ENCODE peak calls at places on chromosomes 5 and 9, in six cellular contexts. N is Peyer's patch, I is A549, S is gastrocnemius medialis, T is adrenal gland, Z is spleen. Q is an unnamed sample.

GRCh38 chr9:134606951-134607733 is 34.5 kb upstream of the COL5A1 start:
- DNase-seq in I (no peak), Z (peak; percentile 38), T (peak; percentile 5), S (no peak), N (peak; percentile 12), Q (no peak)

GRCh38 chr9:85332487-85332886 is 409.3 kb downstream of the AGTPBP1 start:
- DNase-seq in N (no peak), Z (no peak), S (no peak), I (peak; percentile 32), T (no peak), Q (no peak)

GRCh38 chr9:126791406-126792230 is 13.2 kb upstream of the ZBTB43 start:
- DNase-seq in N (no peak), S (peak; percentile 79), Z (no peak), T (no peak), I (peak; percentile 87), Q (peak; percentile 51)

GRCh38 chr9:93058357-93059096 is at the start of gene SUSD3:
- DNase-seq in S (no peak), T (peak; percentile 40), I (no peak), N (peak; percentile 92), Z (peak; percentile 95), Q (peak; percentile 92)

GRCh38 chr5:146475190-146475801 is 28.2 kb downstream of the TCERG1 start:
- DNase-seq in T (no peak), S (no peak), N (no peak), I (no peak), Z (no peak), Q (no peak)

GRCh38 chr9:100427366-100428263 is 672 bp downstream of the MSANTD3 start:
- DNase-seq in N (peak; percentile 47), I (peak; percentile 65), S (peak; percentile 32), Z (no peak), T (peak; percentile 63), Q (peak; percentile 88)

GRCh38 chr5:136729901-136730355 is 364.6 kb upstream of the TRPC7 start:
- DNase-seq in Z (no peak), S (no peak), I (peak; percentile 28), N (no peak), T (no peak), Q (no peak)

GRCh38 chr5:14510880-14511279 is 70.7 kb upstream of the OTULINL start:
- DNase-seq in I (no peak), T (no peak), S (no peak), Z (no peak), N (no peak), Q (no peak)

GRCh38 chr9:111659706-111660105 is 1.7 kb upstream of the GNG10 start:
- DNase-seq in Z (no peak), N (no peak), T (no peak), S (no peak), I (no peak), Q (no peak)

GRCh38 chr5:68337235-68337634 is 121.7 kb downstream of the PIK3R1 start:
- DNase-seq in N (no peak), T (no peak), I (no peak), Z (no peak), S (no peak), Q (peak; percentile 29)

GRCh38 chr5:131746423-131746822 is 50.4 kb downstream of the FNIP1 start:
- DNase-seq in S (no peak), N (no peak), T (no peak), Z (no peak), I (no peak), Q (no peak)

GRCh38 chr9:113783475-113783874 is 92.6 kb upstream of the ZNF618 start:
- DNase-seq in T (no peak), Z (no peak), S (no peak), N (no peak), I (no peak), Q (no peak)

GRCh38 chr9:131330814-131331600 is 41.5 kb downstream of the PLPP7 start:
- DNase-seq in I (no peak), Z (peak; percentile 63), S (no peak), N (no peak), T (no peak), Q (no peak)

GRCh38 chr5:129387944-129388343 is 72.2 kb upstream of the ADAMTS19 start:
- DNase-seq in T (no peak), I (no peak), S (no peak), Z (no peak), N (no peak), Q (no peak)

GRCh38 chr5:75337366-75338021 is 474 bp downstream of the HMGCR start:
- DNase-seq in I (no peak), T (peak; percentile 54), Z (no peak), N (no peak), S (peak; percentile 12), Q (peak; percentile 91)

GRCh38 chr5:150289551-150290390 is at the start of gene CAMK2A:
- DNase-seq in I (no peak), Z (no peak), N (no peak), T (no peak), S (no peak), Q (no peak)

GRCh38 chr5:54520940-54521339 is 3.4 kb downstream of the SNX18 start:
- DNase-seq in T (no peak), Z (no peak), I (no peak), S (no peak), N (no peak), Q (no peak)

GRCh38 chr9:751137-752051 is 90.1 kb upstream of the DMRT1 start:
- DNase-seq in T (no peak), S (peak; percentile 41), I (no peak), N (no peak), Z (no peak), Q (no peak)

GRCh38 chr5:158013939-158014338 is 155.0 kb upstream of the CLINT1 start:
- DNase-seq in I (peak; percentile 28), N (no peak), S (no peak), T (peak; percentile 61), Z (no peak), Q (no peak)

GRCh38 chr9:27528886-27529315 is 713 bp downstream of the MOB3B start:
- DNase-seq in N (peak; percentile 74), Z (peak; percentile 90), S (peak; percentile 43), T (peak; percentile 48), I (peak; percentile 52), Q (peak; percentile 93)

GRCh38 chr5:171907731-171908343 is 98.6 kb downstream of the FBXW11 start:
- DNase-seq in I (peak; percentile 25), N (no peak), Z (no peak), S (no peak), T (peak; percentile 25), Q (no peak)

GRCh38 chr5:131511934-131512333 is 123.1 kb downstream of the RAPGEF6 start:
- DNase-seq in S (no peak), N (no peak), I (no peak), Z (no peak), T (no peak), Q (no peak)

GRCh38 chr5:176371621-176372539 is 6.6 kb downstream of the ARL10 start:
- DNase-seq in N (no peak), T (peak; percentile 68), Z (no peak), I (no peak), S (peak; percentile 78), Q (no peak)

GRCh38 chr5:78755822-78756429 is 107.4 kb upstream of the LHFPL2 start:
- DNase-seq in N (no peak), T (no peak), I (no peak), Z (no peak), S (no peak), Q (no peak)

DNA sequence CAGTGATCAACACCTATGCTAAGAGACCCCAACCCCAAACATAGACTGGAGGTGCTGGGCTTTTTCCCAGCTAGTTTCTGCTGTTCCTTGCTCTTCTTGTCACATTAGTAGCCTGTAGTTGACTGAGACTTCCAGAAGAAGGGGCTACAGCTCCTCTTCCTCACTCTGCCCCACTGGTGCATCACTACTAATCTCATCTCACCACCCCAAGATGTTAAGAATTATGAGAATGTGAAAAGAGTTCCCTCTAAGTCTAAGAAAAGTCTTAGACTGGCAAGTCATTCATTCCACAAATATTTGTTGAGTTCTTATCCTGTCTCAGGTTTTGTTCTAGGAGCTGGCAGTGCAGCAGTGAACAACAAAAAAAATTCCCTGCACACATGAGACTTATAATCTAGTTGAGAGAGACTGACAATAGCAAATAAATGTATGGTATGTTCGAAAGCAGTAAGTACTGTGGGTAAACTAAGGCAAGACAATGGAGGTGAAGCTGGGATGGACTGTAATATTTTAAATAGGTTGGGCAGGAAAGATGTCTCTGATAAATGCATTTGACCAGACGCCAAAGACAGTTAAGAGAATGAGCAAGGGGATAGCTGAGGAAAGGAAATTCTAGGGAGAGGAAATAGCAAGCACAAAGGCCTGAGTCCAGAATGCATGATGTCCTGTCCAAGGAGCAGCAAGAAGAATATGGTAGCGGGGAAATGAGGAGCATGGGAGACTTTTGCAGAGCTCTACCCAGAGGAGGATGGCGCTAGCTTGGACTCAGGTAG is 92.3 kb downstream of the PTCD2 start:
- DNase-seq in T (no peak), I (no peak), Z (no peak), S (no peak), N (no peak), Q (no peak)
- TF ChIP-seq CTCF in T (no peak), I (peak; percentile 18), Z (no peak), S (no peak), N (no peak), Q (no peak)

GRCh38 chr5:9851458-9851857 is 221.3 kb upstream of the TAS2R1 start:
- DNase-seq in S (no peak), I (peak; percentile 10), Z (no peak), N (no peak), T (peak; percentile 22), Q (no peak)
- TF ChIP-seq POLR2A in S (no peak), I (no peak), Z (no peak), N (no peak), T (no peak), Q (no peak)

GRCh38 chr5:32848120-32848519 is 137.0 kb downstream of the NPR3 start:
- DNase-seq in Z (no peak), S (no peak), I (no peak), T (no peak), N (no peak), Q (no peak)

GRCh38 chr5:32843532-32843895 is 132.4 kb downstream of the NPR3 start:
- DNase-seq in Z (no peak), N (no peak), T (no peak), I (no peak), S (no peak), Q (no peak)

GRCh38 chr5:32845171-32845570 is 134.1 kb downstream of the NPR3 start:
- DNase-seq in T (no peak), Z (no peak), I (no peak), S (no peak), N (no peak), Q (no peak)

GRCh38 chr5:32840606-32841005 is 129.5 kb downstream of the NPR3 start:
- DNase-seq in Z (no peak), N (no peak), I (no peak), T (no peak), S (no peak), Q (no peak)

GRCh38 chr5:32842798-32843531 is 131.8 kb downstream of the NPR3 start:
- DNase-seq in S (no peak), I (no peak), T (no peak), Z (no peak), N (no peak), Q (no peak)
- H3K4me3 ChIP-seq in S (no peak overlapping the region), I (no peak overlapping the region), T (no peak overlapping the region), Z (no peak overlapping the region), N (no peak overlapping the region), Q (no peak overlapping the region)

DNA sequence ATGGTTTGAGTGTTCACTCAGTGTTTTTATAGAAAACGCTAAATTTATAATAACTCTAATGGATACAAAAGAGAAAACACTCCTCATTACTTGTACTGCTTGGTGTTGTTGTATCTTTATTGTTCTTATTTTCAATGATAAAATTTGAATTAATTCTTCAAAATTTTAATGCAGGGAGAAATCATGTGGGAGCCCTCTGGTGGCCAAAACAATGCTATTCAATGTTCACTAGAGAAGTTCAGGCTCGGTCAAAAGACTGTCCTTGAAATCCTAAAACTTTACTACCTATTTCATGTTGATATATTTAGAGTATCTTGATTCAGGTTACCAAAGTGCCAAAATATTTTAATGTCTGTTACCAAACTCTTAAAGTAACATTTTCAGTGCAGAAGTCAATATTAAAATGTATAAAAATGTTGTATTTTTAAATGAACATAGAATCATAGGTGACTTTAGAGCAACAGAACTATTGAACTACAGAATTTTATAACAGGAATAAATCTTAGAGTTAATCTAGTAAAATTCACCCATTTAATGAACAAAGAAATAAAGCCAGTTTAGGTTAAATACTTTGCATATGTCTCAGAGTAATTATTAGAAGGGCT is 1259.8 kb downstream of the PTPRD start:
- DNase-seq in S (no peak), Z (no peak), N (no peak), T (no peak), I (no peak), Q (no peak)
- TF ChIP-seq CTCF in S (no peak), Z (peak; percentile 41), N (peak; percentile 32), T (peak; percentile 25), I (peak; percentile 36), Q (no peak)